ENCODE peak calls at places on chromosome 16, in seven cellular contexts. F is psoas muscle; H is small intestine; I is effector memory CD4-positive, alpha-beta T cell; L is SK-N-SH; V is cardiac muscle cell; G is lower lobe of right lung. U is an unnamed sample. For H3K4me1, the result is how much of the 10 kb centered on the place peaks cover.

GRCh38 chr16:29025218-29025617 is 40.4 kb downstream of the LAT start:
- DNase-seq in I (no peak), G (no peak), L (no peak), F (no peak), H (no peak), V (no peak), U (no peak)

GRCh38 chr16:28561557-28562187 is 8.0 kb downstream of the SGF29 start:
- DNase-seq in F (no peak), L (no peak), I (no peak), V (no peak), H (no peak), G (no peak), U (no peak)

GRCh38 chr16:77496934-77497333 is 62.1 kb upstream of the ADAMTS18 start:
- DNase-seq in G (no peak), I (no peak), F (no peak), L (no peak), H (no peak), V (no peak), U (no peak)

GRCh38 chr16:25135239-25135878 is 23.8 kb downstream of the LCMT1 start:
- DNase-seq in L (no peak), G (no peak), V (peak), F (no peak), I (no peak), H (peak), U (no peak)

GRCh38 chr16:89827383-89828198 is 684 bp upstream of the SPIRE2 start:
- DNase-seq in G (peak), F (peak), L (peak), I (no peak), H (peak), V (peak), U (no peak)

GRCh38 chr16:76194621-76195015 is 82.6 kb upstream of the CNTNAP4 start:
- DNase-seq in L (no peak), G (no peak), F (no peak), H (no peak), I (no peak), V (peak), U (no peak)

GRCh38 chr16:29925173-29925804 is 737 bp downstream of the KCTD13 start:
- DNase-seq in G (no peak), F (no peak), H (peak), L (no peak), I (no peak), V (no peak), U (no peak)

GRCh38 chr16:84718-85452 is 6.9 kb downstream of the MPG start:
- DNase-seq in L (no peak), G (no peak), V (peak), I (no peak), H (no peak), F (peak), U (no peak)

GRCh38 chr16:69773255-69773947 is 11.3 kb downstream of the WWP2 start:
- DNase-seq in V (no peak), I (no peak), H (no peak), L (no peak), G (no peak), F (no peak), U (no peak)

GRCh38 chr16:84950906-84951305 is 60.4 kb downstream of the ZDHHC7 start:
- DNase-seq in I (no peak), F (no peak), L (peak), G (no peak), H (no peak), V (no peak), U (no peak)

GRCh38 chr16:528111-529011 is 849 bp downstream of the CAPN15 start:
- DNase-seq in F (peak), I (peak), L (peak), H (peak), G (no peak), V (peak), U (peak)

GRCh38 chr16:79261461-79261860 is 339.1 kb downstream of the MAF start:
- DNase-seq in V (no peak), F (peak), H (peak), I (no peak), G (peak), L (peak), U (peak)

GRCh38 chr16:50384500-50385122 is 15.8 kb upstream of the BRD7 start:
- DNase-seq in H (no peak), L (no peak), I (no peak), V (no peak), G (no peak), F (no peak), U (no peak)

DNA sequence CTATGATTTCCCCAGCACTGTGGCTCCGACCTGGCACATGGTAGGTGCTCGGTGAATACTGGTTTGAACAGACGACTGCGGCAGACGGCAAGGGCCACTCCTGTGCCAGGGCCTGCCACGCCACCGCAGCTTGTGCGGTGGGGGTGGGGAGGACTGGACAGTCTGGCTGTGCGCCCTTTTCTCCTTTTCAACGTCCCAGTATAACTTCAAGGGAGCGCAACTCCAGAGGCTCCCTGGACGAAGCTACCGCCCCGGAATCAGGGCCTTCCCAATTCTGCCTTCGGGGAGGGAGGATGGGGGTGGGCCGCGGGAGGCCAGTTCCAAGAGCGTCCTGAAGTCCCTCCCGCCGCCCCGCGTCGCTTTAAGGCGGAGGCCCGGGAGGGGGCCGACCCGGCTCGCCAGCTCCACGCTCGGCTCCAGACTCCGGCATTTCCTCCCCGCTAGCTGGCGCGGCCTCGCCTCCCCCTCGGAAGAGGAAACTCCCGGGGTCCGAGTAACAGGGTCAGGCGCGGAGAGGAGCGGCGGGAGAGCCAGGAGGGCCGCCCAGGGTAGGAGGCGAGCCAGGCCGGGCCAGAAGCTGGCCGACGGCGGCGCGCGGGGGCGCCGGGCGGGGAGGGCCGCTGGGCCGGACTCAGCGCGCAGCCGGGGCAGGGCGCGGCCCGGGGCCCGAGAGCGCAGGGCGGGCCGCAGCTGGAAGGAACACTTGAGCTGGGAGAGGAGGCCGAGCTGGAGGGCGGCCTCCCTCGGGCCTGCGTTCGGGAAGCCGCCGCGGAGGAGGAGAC is at the start of gene ITPRIPL2:
- DNase-seq in F (peak), I (no peak), V (peak), L (peak), G (peak), H (peak), U (peak)
- H3K4me1 ChIP-seq in F (under half), I (under half), V (under half), L (under half), G (half or more), H (under half), U (under half)

DNA sequence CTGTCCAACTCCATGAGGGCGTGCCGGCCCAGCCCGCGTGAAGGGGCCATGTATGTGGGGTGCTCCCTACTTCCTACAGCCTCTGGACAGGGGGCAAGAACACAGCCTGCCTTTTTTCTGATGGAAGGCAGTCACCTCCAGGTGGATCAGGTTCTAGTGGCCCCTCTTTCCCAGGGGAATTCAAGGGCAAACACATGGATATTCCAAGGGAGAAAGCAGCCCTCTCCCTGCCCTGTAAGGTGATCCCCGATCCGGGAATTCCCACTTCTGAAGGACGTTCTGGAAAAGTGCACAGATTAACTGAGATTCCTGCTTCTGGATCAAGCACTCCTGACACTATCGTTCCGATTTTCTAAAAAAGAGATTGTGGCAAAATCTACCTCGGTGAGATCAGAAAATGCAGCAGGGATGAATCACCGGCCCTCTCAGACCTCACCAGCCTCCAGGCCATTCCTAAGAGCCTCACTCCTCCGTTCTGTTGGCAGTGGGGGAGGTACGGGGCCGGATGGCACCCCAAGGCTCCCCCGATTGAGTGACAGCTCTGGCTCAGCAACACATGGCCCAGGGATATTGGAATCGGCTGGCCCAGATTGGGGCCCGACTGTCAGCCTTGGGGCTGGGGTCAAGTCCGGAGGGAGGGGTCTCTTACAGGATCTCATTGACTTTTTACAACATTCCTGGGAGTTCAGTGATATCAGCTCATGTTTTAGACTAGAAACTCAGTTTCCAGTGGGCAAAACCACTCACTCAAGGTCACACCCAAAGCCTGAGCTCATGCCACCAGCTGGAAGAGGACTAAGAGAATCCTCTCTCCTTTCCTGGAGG is 12.3 kb downstream of the STX1B start:
- DNase-seq in L (no peak), G (no peak), H (no peak), V (peak), F (no peak), I (no peak), U (no peak)
- H3K27ac ChIP-seq in L (peak), G (no peak), H (no peak), V (no peak), F (peak), I (no peak), U (peak)

DNA sequence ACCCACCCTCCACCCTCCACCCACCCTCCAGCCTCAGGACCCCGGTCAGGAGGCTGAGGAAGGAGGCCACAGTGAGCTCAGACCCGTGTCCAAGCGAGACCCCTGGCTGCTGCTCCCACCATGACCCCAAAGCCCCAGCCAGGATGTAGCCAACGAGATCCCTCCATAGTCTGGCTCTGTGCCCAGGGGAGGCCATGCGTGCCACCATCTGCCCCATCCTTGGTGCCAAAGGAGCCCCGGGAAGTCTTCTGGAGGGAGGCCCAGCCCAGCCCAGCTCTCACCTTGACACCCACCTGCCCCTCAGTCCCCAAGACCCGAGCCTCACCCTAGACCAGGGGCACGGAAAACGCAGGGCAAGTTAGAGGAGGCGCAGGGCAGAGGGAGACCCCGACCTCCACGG is 34.2 kb downstream of the PIEZO1 start:
- DNase-seq in G (no peak), H (no peak), L (no peak), V (no peak), I (no peak), F (no peak), U (no peak)
- H3K4me1 ChIP-seq in G (under half), H (under half), L (under half), V (under half), I (under half), F (under half), U (under half)

DNA sequence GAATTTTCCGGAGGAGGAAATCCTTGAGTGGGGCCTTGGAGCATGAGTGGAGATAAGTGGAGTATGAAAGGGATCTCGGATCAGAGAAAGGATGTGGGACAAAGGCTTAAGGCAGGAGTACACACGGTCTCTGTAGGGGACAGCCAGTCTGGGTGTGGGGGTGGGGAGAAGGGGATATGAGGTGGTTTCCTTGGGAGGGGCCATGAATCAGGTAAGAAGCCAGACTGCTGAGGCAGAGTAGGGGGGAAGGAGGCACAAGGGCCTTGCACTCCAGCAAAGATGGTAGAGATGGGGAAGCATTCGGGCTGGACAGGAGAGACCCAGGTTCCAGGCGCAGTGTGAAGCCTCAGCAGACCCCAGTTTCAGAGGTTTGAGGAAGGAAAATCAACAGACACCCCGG is 1.6 kb downstream of the HSD11B2 start:
- DNase-seq in F (no peak), L (no peak), H (no peak), V (no peak), I (no peak), G (no peak), U (peak)
- H3K27ac ChIP-seq in F (no peak), L (no peak), H (peak), V (no peak), I (no peak), G (no peak), U (peak)

GRCh38 chr16:17375388-17376304 is 95.1 kb downstream of the XYLT1 start:
- DNase-seq in F (no peak), G (no peak), I (no peak), L (peak), V (no peak), H (peak), U (no peak)

GRCh38 chr16:17380613-17381012 is 90.1 kb downstream of the XYLT1 start:
- DNase-seq in H (no peak), G (no peak), L (no peak), F (no peak), V (no peak), I (no peak), U (peak)

GRCh38 chr16:17374668-17375255 is 96.0 kb downstream of the XYLT1 start:
- DNase-seq in L (no peak), I (no peak), F (no peak), G (no peak), H (no peak), V (no peak), U (no peak)

GRCh38 chr16:17379121-17379571 is 91.6 kb downstream of the XYLT1 start:
- DNase-seq in I (no peak), F (peak), H (no peak), L (peak), V (peak), G (no peak), U (no peak)

DNA sequence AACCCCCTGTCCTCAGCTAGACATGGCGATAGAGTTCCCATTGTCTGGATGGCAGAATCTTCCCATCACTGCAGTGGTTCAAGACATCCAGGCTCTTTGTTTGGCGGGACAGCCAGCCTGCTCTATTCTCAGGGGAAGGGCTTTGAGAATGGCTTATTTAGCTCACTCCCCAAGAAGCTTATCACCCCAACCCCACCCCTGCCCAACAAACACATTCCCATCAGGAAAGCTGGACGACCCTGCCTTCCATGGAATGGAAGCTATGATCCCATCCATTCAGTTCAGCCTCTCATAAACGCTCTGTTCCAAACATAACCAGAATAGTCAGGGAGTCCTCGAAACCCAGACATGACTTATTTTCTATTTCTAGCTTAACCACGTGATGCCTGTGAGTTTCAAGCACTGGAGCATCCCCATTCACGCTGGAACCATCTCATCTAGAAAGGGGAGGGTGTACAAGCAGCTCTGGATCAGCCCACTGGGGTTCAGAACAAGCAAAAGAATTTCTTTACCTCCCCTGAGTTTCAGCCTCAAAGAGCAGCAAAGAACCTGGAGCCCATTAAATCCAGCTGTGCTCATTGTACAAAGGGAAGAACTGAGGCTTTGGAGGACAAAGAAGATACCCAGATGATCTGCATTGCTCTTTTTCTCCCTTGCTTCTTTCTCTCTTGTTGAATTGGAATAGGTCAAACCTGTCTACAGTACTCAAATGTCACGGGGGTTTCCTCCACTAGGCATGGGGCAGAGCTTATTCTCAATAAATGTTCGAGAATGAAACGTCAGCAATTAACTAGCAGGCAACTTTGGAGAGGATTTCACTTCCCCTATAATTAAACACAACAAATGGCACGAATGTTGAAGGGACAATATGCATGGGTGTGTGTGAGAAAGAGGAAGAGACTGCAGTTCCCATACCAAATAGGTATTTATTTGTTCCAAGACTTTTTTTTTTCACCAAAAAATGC is 93.1 kb downstream of the XYLT1 start:
- DNase-seq in L (no peak), V (no peak), H (no peak), G (no peak), F (no peak), I (no peak), U (peak)
- H3K4me1 ChIP-seq in L (half or more), V (half or more), H (under half), G (half or more), F (under half), I (under half), U (under half)

DNA sequence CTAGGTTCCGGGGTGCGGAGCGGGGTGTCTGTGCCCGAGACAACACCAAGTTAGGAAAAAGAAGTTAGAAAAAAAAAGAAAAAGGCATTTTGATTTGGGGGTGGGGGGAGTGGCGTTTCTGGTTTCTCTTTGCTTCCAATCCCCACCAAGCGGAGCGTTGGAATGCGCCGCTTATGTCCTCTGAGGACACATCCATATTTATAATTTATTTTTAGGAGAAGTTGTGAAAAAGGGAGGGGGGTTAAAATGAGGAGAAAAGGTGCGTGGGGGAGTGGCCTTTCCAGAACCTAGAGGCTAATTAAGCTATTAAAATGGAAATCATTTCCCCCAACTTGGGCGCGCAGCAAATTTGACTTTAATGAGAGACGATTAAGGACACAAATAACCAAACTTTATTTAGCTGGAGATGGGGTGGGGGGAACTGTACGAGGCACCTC is 232.1 kb downstream of the MRTFB start:
- DNase-seq in I (no peak), H (no peak), V (peak), L (no peak), G (no peak), F (no peak), U (no peak)
- H3K27ac ChIP-seq in I (no peak), H (no peak), V (no peak), L (no peak), G (no peak), F (peak), U (peak)

GRCh38 chr16:53775821-53776431 is 72.0 kb downstream of the FTO start:
- DNase-seq in F (no peak), L (no peak), G (no peak), H (no peak), V (peak), I (no peak), U (no peak)

GRCh38 chr16:53773150-53773846 is 69.3 kb downstream of the FTO start:
- DNase-seq in F (no peak), I (no peak), H (peak), L (peak), G (no peak), V (peak), U (peak)

GRCh38 chr16:53773881-53774280 is 69.9 kb downstream of the FTO start:
- DNase-seq in V (no peak), I (no peak), L (no peak), H (no peak), F (no peak), G (no peak), U (no peak)

GRCh38 chr16:53771655-53772497 is 67.9 kb downstream of the FTO start:
- DNase-seq in F (no peak), L (no peak), V (peak), H (peak), I (no peak), G (no peak), U (no peak)

DNA sequence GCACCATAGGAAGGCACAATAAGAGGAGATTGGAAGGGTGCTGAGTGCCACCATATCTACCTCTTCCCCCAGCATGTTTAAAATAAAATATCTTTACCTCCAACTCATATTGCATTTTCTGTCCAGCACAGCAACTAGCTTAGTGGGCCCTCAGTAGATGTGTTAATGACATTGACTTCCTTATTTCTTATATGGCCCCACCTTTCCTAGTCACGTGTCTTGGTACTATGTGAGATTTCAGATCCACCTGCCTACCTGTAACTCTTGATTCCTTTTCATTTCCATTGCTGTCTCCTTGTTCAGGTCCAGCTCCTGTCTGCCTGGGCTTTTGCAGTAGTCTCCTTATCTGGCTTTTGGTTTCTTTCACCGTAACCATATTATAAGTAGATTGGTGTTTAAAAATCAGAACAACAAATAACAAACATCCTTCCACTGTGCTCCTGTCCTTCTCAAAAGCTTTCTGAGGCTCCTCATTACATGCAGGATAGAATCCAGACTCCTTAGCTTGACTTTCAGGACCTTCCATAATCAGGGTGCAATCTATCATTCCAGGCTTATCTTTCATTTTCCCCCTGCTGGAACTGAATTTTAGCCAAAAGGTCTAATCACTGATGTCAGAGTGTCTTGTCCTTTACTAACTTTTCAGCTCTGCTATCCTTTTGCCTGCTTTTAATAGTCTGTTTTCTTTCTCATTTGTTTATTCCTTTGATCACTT is 71.3 kb downstream of the FTO start:
- DNase-seq in I (no peak), H (peak), F (no peak), L (no peak), V (no peak), G (no peak), U (no peak)
- H3K4me1 ChIP-seq in I (under half), H (under half), F (under half), L (under half), V (half or more), G (half or more), U (under half)

U was measured in Peyer's patch.